ENCODE peak calls at places on chromosomes 16 and 17, in ten cellular contexts. M, O, R, L, J, K, B, A, D and X are unnamed samples.

GRCh38 chr17:81987161-81987770 is 9.8 kb downstream of the ASPSCR1 start:
- DNase-seq in M (no peak), O (no peak), R (no peak), L (no peak), J (no peak), K (no peak), B (no peak), A (no peak), D (no peak), X (no peak)

GRCh38 chr17:48505788-48506187 is 25.0 kb downstream of the HOXB1 start:
- DNase-seq in M (no peak), O (peak), R (peak), L (peak), J (peak), K (no peak), B (peak), A (no peak), D (peak), X (peak)

GRCh38 chr16:27450836-27451341 is 48.9 kb downstream of the IL21R start:
- DNase-seq in M (no peak), O (peak), R (peak), L (no peak), J (no peak), K (no peak), B (no peak), A (no peak), D (no peak), X (no peak)

GRCh38 chr17:77470330-77470786 is 329.6 kb downstream of the SEC14L1 start:
- DNase-seq in M (no peak), O (no peak), R (no peak), L (no peak), J (no peak), K (no peak), B (no peak), A (no peak), D (no peak), X (no peak)

GRCh38 chr17:13721705-13722104 is 120.0 kb upstream of the HS3ST3A1 start:
- DNase-seq in M (no peak), O (no peak), R (no peak), L (no peak), J (no peak), K (no peak), B (no peak), A (no peak), D (no peak), X (no peak)

GRCh38 chr17:72588961-72589360 is 468.1 kb downstream of the SOX9 start:
- DNase-seq in M (no peak), O (peak), R (no peak), L (peak), J (peak), K (peak), B (no peak), A (no peak), D (peak), X (peak)

GRCh38 chr16:18932243-18932997 is 6.2 kb upstream of the SMG1 start:
- DNase-seq in M (no peak), O (peak), R (no peak), L (peak), J (peak), K (no peak), B (no peak), A (no peak), D (peak), X (peak)

GRCh38 chr17:14427914-14428639 is 127.2 kb downstream of the HS3ST3B1 start:
- DNase-seq in M (no peak), O (no peak), R (peak), L (no peak), J (no peak), K (no peak), B (no peak), A (no peak), D (no peak), X (no peak)

GRCh38 chr16:20613471-20613887 is 37.3 kb upstream of the ACSM2B start:
- DNase-seq in M (no peak), O (no peak), R (no peak), L (no peak), J (no peak), K (no peak), B (no peak), A (no peak), D (no peak), X (no peak)

GRCh38 chr16:84013787-84014569 is 28.6 kb downstream of the SLC38A8 start:
- DNase-seq in M (no peak), O (peak), R (peak), L (peak), J (peak), K (no peak), B (peak), A (no peak), D (peak), X (peak)

GRCh38 chr16:19858006-19858653 is 26.5 kb downstream of the GPRC5B start:
- DNase-seq in M (no peak), O (no peak), R (no peak), L (no peak), J (no peak), K (no peak), B (no peak), A (no peak), D (peak), X (peak)

GRCh38 chr17:5128905-5129535 is 13.2 kb downstream of the USP6 start:
- DNase-seq in M (no peak), O (no peak), R (no peak), L (no peak), J (no peak), K (no peak), B (no peak), A (no peak), D (no peak), X (no peak)

GRCh38 chr17:39132192-39132600 is 19.2 kb downstream of the PLXDC1 start:
- DNase-seq in M (peak), O (peak), R (no peak), L (peak), J (peak), K (no peak), B (no peak), A (no peak), D (peak), X (peak)